ENCODE peak calls at places on chromosomes 11 and 22, in six cellular contexts. X, R, P, J, B and V are unnamed samples.
A peak's percentile ranks its signal among the peaks of the same experiment; 100 is the strongest.

GRCh38 chr11:133176748-133177147 is 355.6 kb downstream of the OPCML start:
- DNase-seq in X (no peak), P (no peak), R (no peak), J (no peak), B (no peak), V (no peak)

GRCh38 chr11:61815790-61816735 is 740 bp downstream of the FADS1 start:
- DNase-seq in B (peak; percentile 66), J (peak; percentile 47), X (no peak), R (peak; percentile 73), P (peak; percentile 49), V (peak; percentile 67)

GRCh38 chr11:130416906-130417305 is 11.5 kb downstream of the ADAMTS8 start:
- DNase-seq in P (no peak), B (no peak), R (no peak), X (no peak), J (no peak), V (no peak)

GRCh38 chr11:45852712-45853101 is 5.4 kb downstream of the CRY2 start:
- DNase-seq in R (no peak), B (no peak), P (no peak), X (no peak), J (no peak), V (no peak)

GRCh38 chr11:134562176-134562575 is 150.1 kb upstream of the B3GAT1 start:
- DNase-seq in J (no peak), P (no peak), R (no peak), X (no peak), B (no peak), V (no peak)

GRCh38 chr22:35437038-35437437 is 37.1 kb downstream of the MCM5 start:
- DNase-seq in P (no peak), B (no peak), J (no peak), R (no peak), X (no peak), V (no peak)

GRCh38 chr22:39773976-39774539 is 119.5 kb downstream of the ENTHD1 start:
- DNase-seq in B (no peak), X (no peak), J (no peak), R (no peak), P (no peak), V (no peak)

GRCh38 chr11:30314625-30315024 is 8.3 kb upstream of the ARL14EP start:
- DNase-seq in B (no peak), R (peak; percentile 16), P (no peak), X (no peak), J (no peak), V (no peak)

GRCh38 chr11:69554849-69555248 is 73.4 kb downstream of the LINC01488 start:
- DNase-seq in J (no peak), B (no peak), R (no peak), P (no peak), X (no peak), V (no peak)

GRCh38 chr11:125218336-125218735 is 53.8 kb downstream of the PKNOX2 start:
- DNase-seq in J (no peak), P (no peak), B (no peak), R (no peak), X (no peak), V (no peak)

GRCh38 chr11:131095501-131096185 is 179.4 kb upstream of the SNX19 start:
- DNase-seq in J (no peak), X (no peak), B (no peak), R (no peak), P (no peak), V (no peak)

GRCh38 chr11:32829157-32829679 is 509 bp upstream of the PRRG4 start:
- DNase-seq in P (peak; percentile 5), R (no peak), J (no peak), X (no peak), B (no peak), V (no peak)

GRCh38 chr22:45455212-45455611 is 41.7 kb downstream of the RIBC2 start:
- DNase-seq in X (no peak), R (no peak), P (no peak), B (no peak), J (no peak), V (no peak)

GRCh38 chr22:37459211-37459610 is 27.0 kb downstream of the MFNG start:
- DNase-seq in B (no peak), X (no peak), R (no peak), P (no peak), J (peak; percentile 42), V (no peak)

GRCh38 chr11:110430267-110431211 is 791 bp downstream of the FDX1 start:
- DNase-seq in X (no peak), R (peak; percentile 48), J (peak; percentile 29), P (no peak), B (no peak), V (no peak)

GRCh38 chr11:130403301-130403804 is 25.1 kb downstream of the ADAMTS8 start:
- DNase-seq in P (peak; percentile 89), J (no peak), X (peak; percentile 66), B (no peak), R (peak; percentile 97), V (no peak)

GRCh38 chr11:2199466-2200341 is 28.1 kb upstream of the TH start:
- DNase-seq in R (no peak), B (no peak), J (no peak), X (no peak), P (no peak), V (no peak)

DNA sequence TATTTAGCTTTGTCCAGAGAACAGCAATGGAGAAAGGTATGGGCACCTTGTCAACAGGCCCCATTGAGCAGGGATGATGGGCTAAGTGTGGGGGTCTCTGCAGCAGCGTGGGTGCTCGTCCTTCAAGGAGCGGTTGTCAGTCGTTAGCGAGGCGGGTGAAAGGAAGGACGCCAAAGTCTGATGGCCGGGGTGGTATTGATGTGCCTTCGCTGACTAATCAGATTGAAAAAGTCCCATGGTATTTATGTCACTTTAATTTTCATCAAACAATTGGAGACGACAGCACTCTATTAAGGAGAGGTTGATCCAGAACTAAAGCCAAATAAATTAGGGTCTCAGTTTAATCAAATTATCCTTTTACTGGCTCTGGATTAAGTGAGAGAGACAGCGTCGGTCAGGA is 9.6 kb downstream of the HTATIP2 start:
- DNase-seq in B (no peak), J (no peak), P (no peak), X (no peak), R (no peak), V (no peak)
- TF ChIP-seq CTCF in B (no peak), J (no peak), P (no peak), X (no peak), R (no peak), V (no peak)

GRCh38 chr22:32831571-32831970 is 30.1 kb downstream of the TIMP3 start:
- DNase-seq in J (no peak), B (no peak), R (no peak), X (no peak), P (no peak), V (no peak)

GRCh38 chr22:32837142-32837541 is 35.6 kb downstream of the TIMP3 start:
- DNase-seq in J (no peak), B (no peak), P (no peak), X (no peak), R (no peak), V (no peak)

GRCh38 chr22:32837803-32838202 is 36.3 kb downstream of the TIMP3 start:
- DNase-seq in P (no peak), X (no peak), B (no peak), R (no peak), J (no peak), V (no peak)

GRCh38 chr22:32839776-32840571 is 38.5 kb downstream of the TIMP3 start:
- DNase-seq in P (peak; percentile 36), X (no peak), J (no peak), B (peak; percentile 29), R (no peak), V (no peak)

DNA sequence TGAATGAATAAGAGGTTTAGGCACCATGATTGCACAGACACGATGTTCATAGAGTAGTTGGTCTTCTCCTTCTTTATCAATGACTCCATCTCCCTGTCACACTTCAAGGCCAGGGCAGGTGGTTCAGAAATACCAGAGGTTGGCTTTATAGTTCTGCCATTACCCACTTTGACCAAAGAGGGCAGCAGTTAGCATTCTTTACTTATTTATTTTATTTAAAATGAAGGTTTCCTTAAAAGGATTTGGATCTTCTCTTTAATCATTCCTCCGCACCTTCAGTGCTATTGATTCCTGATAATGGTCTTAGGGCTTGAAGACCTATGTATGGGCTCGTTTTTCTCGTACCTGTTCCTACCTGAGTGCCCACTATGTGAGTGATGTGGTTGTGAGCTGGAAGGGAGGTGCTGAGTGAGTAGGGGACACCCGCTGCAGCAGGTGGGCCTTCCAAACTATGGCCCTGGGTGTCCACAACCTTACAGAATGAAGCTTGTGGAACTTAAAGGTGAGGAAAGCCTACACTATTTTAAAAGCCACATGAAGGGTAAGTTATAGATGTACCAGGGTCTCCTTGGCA is 34.9 kb downstream of the TIMP3 start:
- DNase-seq in X (no peak), B (no peak), J (no peak), P (no peak), R (peak; percentile 26), V (no peak)
- TF ChIP-seq CTCF in X (peak; percentile 42), B (peak; percentile 58), J (no peak), P (peak; percentile 65), R (peak; percentile 58), V (peak; percentile 80)

GRCh38 chr11:47216141-47216798 is 1.5 kb downstream of the DDB2 start:
- DNase-seq in B (no peak), J (peak; percentile 69), R (peak; percentile 79), X (no peak), P (peak; percentile 81), V (peak; percentile 41)
- TF ChIP-seq CTCF in B (no peak), J (no peak), R (no peak), X (peak; percentile 4), P (peak; percentile 7), V (no peak)

DNA sequence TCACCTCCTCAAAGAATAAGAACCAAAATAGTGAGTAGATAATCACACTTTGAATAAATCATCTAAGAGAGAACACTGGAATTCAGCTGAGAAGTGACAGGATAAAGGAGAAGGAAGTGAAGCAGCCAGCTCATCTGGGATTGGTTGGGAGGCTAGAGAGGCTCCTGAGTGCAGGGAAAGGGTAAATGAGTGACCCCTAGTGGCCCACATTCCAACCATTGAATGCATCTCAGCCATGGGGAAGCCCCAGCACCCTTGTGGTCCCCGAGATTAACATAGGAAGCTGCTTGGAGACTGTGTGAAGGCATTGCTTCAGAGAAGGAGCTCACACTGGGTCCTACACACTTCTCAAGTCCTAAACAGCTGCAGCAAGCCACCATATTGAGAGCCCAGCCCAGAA is 82.3 kb downstream of the JRKL start:
- DNase-seq in B (no peak), X (no peak), P (no peak), J (no peak), R (no peak), V (no peak)
- TF ChIP-seq CTCF in B (no peak), X (no peak), P (no peak), J (no peak), R (no peak), V (no peak)

GRCh38 chr22:46797355-46797754 is 34.9 kb downstream of the TBC1D22A start:
- DNase-seq in J (no peak), X (no peak), B (no peak), P (peak; percentile 39), R (peak; percentile 21), V (no peak)
- TF ChIP-seq CTCF in J (no peak), X (no peak), B (peak; percentile 30), P (peak; percentile 68), R (peak; percentile 15), V (no peak)